ENCODE peak calls at places on chromosomes 16 and 17, in seven cellular contexts. One of them, this sample, is unnamed. For H3K4me1, the result is how much of the 10 kb centered on the place peaks cover.

GRCh38 chr17:72135546-72136325 is 14.9 kb downstream of the SOX9 start:
- DNase-seq in neural progenitor cell: no peak
- DNase-seq in breast epithelium: no peak
- DNase-seq in cardiac muscle cell: peak
- DNase-seq in ascending aorta: no peak
- DNase-seq in CD8-positive, alpha-beta T cell: no peak
- DNase-seq in lung: no peak
- DNase-seq in this sample: no peak

GRCh38 chr17:73667184-73667959 is 23.1 kb upstream of the SDK2 start:
- DNase-seq in ascending aorta: no peak
- DNase-seq in lung: peak
- DNase-seq in breast epithelium: no peak
- DNase-seq in neural progenitor cell: no peak
- DNase-seq in CD8-positive, alpha-beta T cell: peak
- DNase-seq in cardiac muscle cell: no peak
- DNase-seq in this sample: peak

GRCh38 chr17:80724723-80725388 is 180.2 kb downstream of the RPTOR start:
- DNase-seq in breast epithelium: no peak
- DNase-seq in cardiac muscle cell: peak
- DNase-seq in neural progenitor cell: no peak
- DNase-seq in ascending aorta: no peak
- DNase-seq in CD8-positive, alpha-beta T cell: no peak
- DNase-seq in lung: no peak
- DNase-seq in this sample: no peak

GRCh38 chr17:61784510-61784909 is 78.8 kb downstream of the BRIP1 start:
- DNase-seq in cardiac muscle cell: no peak
- DNase-seq in breast epithelium: no peak
- DNase-seq in CD8-positive, alpha-beta T cell: no peak
- DNase-seq in neural progenitor cell: no peak
- DNase-seq in ascending aorta: no peak
- DNase-seq in lung: no peak
- DNase-seq in this sample: no peak

GRCh38 chr17:45848868-45849535 is 4.3 kb downstream of the SPPL2C start:
- DNase-seq in lung: no peak
- DNase-seq in cardiac muscle cell: no peak
- DNase-seq in CD8-positive, alpha-beta T cell: no peak
- DNase-seq in ascending aorta: no peak
- DNase-seq in neural progenitor cell: no peak
- DNase-seq in breast epithelium: no peak
- DNase-seq in this sample: no peak

GRCh38 chr17:64411999-64412771 is 21.5 kb upstream of the PECAM1 start:
- DNase-seq in lung: peak
- DNase-seq in CD8-positive, alpha-beta T cell: no peak
- DNase-seq in breast epithelium: no peak
- DNase-seq in neural progenitor cell: peak
- DNase-seq in cardiac muscle cell: peak
- DNase-seq in ascending aorta: no peak
- DNase-seq in this sample: no peak

GRCh38 chr17:15915996-15916395 is 28.9 kb upstream of the ADORA2B start:
- DNase-seq in ascending aorta: no peak
- DNase-seq in breast epithelium: no peak
- DNase-seq in lung: no peak
- DNase-seq in CD8-positive, alpha-beta T cell: no peak
- DNase-seq in cardiac muscle cell: no peak
- DNase-seq in neural progenitor cell: no peak
- DNase-seq in this sample: no peak

GRCh38 chr16:18050777-18051176 is 285.8 kb downstream of the NPIPA8 start:
- DNase-seq in breast epithelium: no peak
- DNase-seq in neural progenitor cell: no peak
- DNase-seq in CD8-positive, alpha-beta T cell: no peak
- DNase-seq in lung: no peak
- DNase-seq in ascending aorta: no peak
- DNase-seq in cardiac muscle cell: no peak
- DNase-seq in this sample: no peak

GRCh38 chr16:10641953-10642949 is 52.5 kb downstream of the TEKT5 start:
- DNase-seq in cardiac muscle cell: no peak
- DNase-seq in ascending aorta: no peak
- DNase-seq in neural progenitor cell: peak
- DNase-seq in CD8-positive, alpha-beta T cell: no peak
- DNase-seq in lung: no peak
- DNase-seq in breast epithelium: no peak
- DNase-seq in this sample: no peak

GRCh38 chr16:19898924-19899604 is 14.4 kb upstream of the GPRC5B start:
- DNase-seq in cardiac muscle cell: peak
- DNase-seq in CD8-positive, alpha-beta T cell: no peak
- DNase-seq in breast epithelium: no peak
- DNase-seq in lung: peak
- DNase-seq in neural progenitor cell: peak
- DNase-seq in ascending aorta: no peak
- DNase-seq in this sample: no peak

GRCh38 chr17:65064452-65065019 is 8.0 kb upstream of the GNA13 start:
- DNase-seq in CD8-positive, alpha-beta T cell: no peak
- DNase-seq in neural progenitor cell: no peak
- DNase-seq in cardiac muscle cell: no peak
- DNase-seq in breast epithelium: no peak
- DNase-seq in ascending aorta: no peak
- DNase-seq in lung: no peak
- DNase-seq in this sample: no peak

GRCh38 chr17:38599398-38599856 is 6.3 kb downstream of the SRCIN1 start:
- DNase-seq in neural progenitor cell: no peak
- DNase-seq in lung: no peak
- DNase-seq in cardiac muscle cell: no peak
- DNase-seq in ascending aorta: no peak
- DNase-seq in CD8-positive, alpha-beta T cell: no peak
- DNase-seq in breast epithelium: no peak
- DNase-seq in this sample: no peak

GRCh38 chr16:76787394-76787793 is 403.6 kb upstream of the MON1B start:
- DNase-seq in cardiac muscle cell: no peak
- DNase-seq in breast epithelium: no peak
- DNase-seq in lung: no peak
- DNase-seq in ascending aorta: no peak
- DNase-seq in CD8-positive, alpha-beta T cell: no peak
- DNase-seq in neural progenitor cell: no peak
- DNase-seq in this sample: no peak

GRCh38 chr17:43019418-43019817 is 2.8 kb downstream of the VAT1 start:
- DNase-seq in lung: no peak
- DNase-seq in breast epithelium: no peak
- DNase-seq in neural progenitor cell: no peak
- DNase-seq in ascending aorta: no peak
- DNase-seq in cardiac muscle cell: no peak
- DNase-seq in CD8-positive, alpha-beta T cell: no peak
- DNase-seq in this sample: no peak

GRCh38 chr16:55703003-55704001 is 47.5 kb downstream of the SLC6A2 start:
- DNase-seq in ascending aorta: no peak
- DNase-seq in cardiac muscle cell: peak
- DNase-seq in CD8-positive, alpha-beta T cell: no peak
- DNase-seq in breast epithelium: no peak
- DNase-seq in neural progenitor cell: peak
- DNase-seq in lung: no peak
- DNase-seq in this sample: peak

GRCh38 chr16:75854117-75854516 is 127.8 kb upstream of the CPHXL start:
- DNase-seq in ascending aorta: no peak
- DNase-seq in lung: no peak
- DNase-seq in CD8-positive, alpha-beta T cell: no peak
- DNase-seq in cardiac muscle cell: no peak
- DNase-seq in breast epithelium: no peak
- DNase-seq in neural progenitor cell: no peak
- DNase-seq in this sample: no peak

GRCh38 chr16:10322723-10323527 is 62.9 kb upstream of the ATF7IP2 start:
- DNase-seq in CD8-positive, alpha-beta T cell: no peak
- DNase-seq in ascending aorta: no peak
- DNase-seq in neural progenitor cell: no peak
- DNase-seq in lung: no peak
- DNase-seq in breast epithelium: no peak
- DNase-seq in cardiac muscle cell: no peak
- DNase-seq in this sample: no peak

GRCh38 chr17:44355310-44355640 is 8.4 kb downstream of the FAM171A2 start:
- DNase-seq in neural progenitor cell: no peak
- DNase-seq in ascending aorta: no peak
- DNase-seq in breast epithelium: no peak
- DNase-seq in CD8-positive, alpha-beta T cell: no peak
- DNase-seq in lung: no peak
- DNase-seq in cardiac muscle cell: no peak
- DNase-seq in this sample: no peak

GRCh38 chr17:59221159-59221847 is 992 bp downstream of the GDPD1 start:
- DNase-seq in ascending aorta: no peak
- DNase-seq in cardiac muscle cell: no peak
- DNase-seq in lung: no peak
- DNase-seq in breast epithelium: no peak
- DNase-seq in neural progenitor cell: no peak
- DNase-seq in CD8-positive, alpha-beta T cell: no peak
- DNase-seq in this sample: no peak

GRCh38 chr16:11307639-11308492 is 26.7 kb upstream of the PRM1 start:
- DNase-seq in lung: no peak
- DNase-seq in breast epithelium: no peak
- DNase-seq in CD8-positive, alpha-beta T cell: no peak
- DNase-seq in neural progenitor cell: no peak
- DNase-seq in ascending aorta: no peak
- DNase-seq in cardiac muscle cell: no peak
- DNase-seq in this sample: no peak

GRCh38 chr17:41171881-41172280 is 3.9 kb upstream of the KRTAP4-3 start:
- DNase-seq in ascending aorta: no peak
- DNase-seq in lung: no peak
- DNase-seq in cardiac muscle cell: no peak
- DNase-seq in neural progenitor cell: no peak
- DNase-seq in breast epithelium: no peak
- DNase-seq in CD8-positive, alpha-beta T cell: no peak
- DNase-seq in this sample: no peak

GRCh38 chr17:81125573-81126081 is 39.7 kb upstream of the PVALEF start:
- DNase-seq in ascending aorta: no peak
- DNase-seq in cardiac muscle cell: no peak
- DNase-seq in neural progenitor cell: no peak
- DNase-seq in lung: no peak
- DNase-seq in CD8-positive, alpha-beta T cell: no peak
- DNase-seq in breast epithelium: no peak
- DNase-seq in this sample: no peak

GRCh38 chr16:27427538-27427937 is 25.6 kb downstream of the IL21R start:
- DNase-seq in ascending aorta: no peak
- DNase-seq in neural progenitor cell: no peak
- DNase-seq in CD8-positive, alpha-beta T cell: no peak
- DNase-seq in cardiac muscle cell: no peak
- DNase-seq in breast epithelium: no peak
- DNase-seq in lung: peak
- DNase-seq in this sample: no peak

GRCh38 chr17:2087597-2088211 is 32.8 kb downstream of the HIC1 start:
- DNase-seq in CD8-positive, alpha-beta T cell: no peak
- DNase-seq in ascending aorta: no peak
- DNase-seq in breast epithelium: no peak
- DNase-seq in cardiac muscle cell: peak
- DNase-seq in neural progenitor cell: no peak
- DNase-seq in lung: peak
- DNase-seq in this sample: peak
- H3K4me1 ChIP-seq in CD8-positive, alpha-beta T cell: under half
- H3K4me1 ChIP-seq in ascending aorta: under half
- H3K4me1 ChIP-seq in breast epithelium: under half
- H3K4me1 ChIP-seq in cardiac muscle cell: half or more
- H3K4me1 ChIP-seq in neural progenitor cell: under half
- H3K4me1 ChIP-seq in lung: under half
- H3K4me1 ChIP-seq in this sample: under half

GRCh38 chr17:4395111-4395478 is 28.6 kb upstream of the UBE2G1 start:
- DNase-seq in neural progenitor cell: no peak
- DNase-seq in CD8-positive, alpha-beta T cell: no peak
- DNase-seq in lung: no peak
- DNase-seq in ascending aorta: no peak
- DNase-seq in breast epithelium: no peak
- DNase-seq in cardiac muscle cell: no peak
- DNase-seq in this sample: no peak

GRCh38 chr17:4389079-4389478 is 22.6 kb upstream of the UBE2G1 start:
- DNase-seq in breast epithelium: no peak
- DNase-seq in lung: no peak
- DNase-seq in cardiac muscle cell: no peak
- DNase-seq in ascending aorta: no peak
- DNase-seq in CD8-positive, alpha-beta T cell: no peak
- DNase-seq in neural progenitor cell: no peak
- DNase-seq in this sample: no peak

GRCh38 chr17:4397840-4398239 is 31.4 kb upstream of the UBE2G1 start:
- DNase-seq in CD8-positive, alpha-beta T cell: no peak
- DNase-seq in cardiac muscle cell: no peak
- DNase-seq in breast epithelium: no peak
- DNase-seq in lung: no peak
- DNase-seq in ascending aorta: no peak
- DNase-seq in neural progenitor cell: no peak
- DNase-seq in this sample: no peak

GRCh38 chr17:4393806-4394205 is 27.3 kb upstream of the UBE2G1 start:
- DNase-seq in lung: no peak
- DNase-seq in ascending aorta: no peak
- DNase-seq in breast epithelium: no peak
- DNase-seq in CD8-positive, alpha-beta T cell: no peak
- DNase-seq in neural progenitor cell: no peak
- DNase-seq in cardiac muscle cell: no peak
- DNase-seq in this sample: no peak

GRCh38 chr17:4394208-4395110 is 28.0 kb upstream of the UBE2G1 start:
- DNase-seq in CD8-positive, alpha-beta T cell: no peak
- DNase-seq in cardiac muscle cell: no peak
- DNase-seq in neural progenitor cell: no peak
- DNase-seq in ascending aorta: no peak
- DNase-seq in breast epithelium: no peak
- DNase-seq in lung: no peak
- DNase-seq in this sample: no peak
- H3K4me3 ChIP-seq in CD8-positive, alpha-beta T cell: no peak
- H3K4me3 ChIP-seq in cardiac muscle cell: no peak
- H3K4me3 ChIP-seq in neural progenitor cell: no peak
- H3K4me3 ChIP-seq in ascending aorta: no peak
- H3K4me3 ChIP-seq in breast epithelium: no peak
- H3K4me3 ChIP-seq in lung: no peak
- H3K4me3 ChIP-seq in this sample: no peak

DNA sequence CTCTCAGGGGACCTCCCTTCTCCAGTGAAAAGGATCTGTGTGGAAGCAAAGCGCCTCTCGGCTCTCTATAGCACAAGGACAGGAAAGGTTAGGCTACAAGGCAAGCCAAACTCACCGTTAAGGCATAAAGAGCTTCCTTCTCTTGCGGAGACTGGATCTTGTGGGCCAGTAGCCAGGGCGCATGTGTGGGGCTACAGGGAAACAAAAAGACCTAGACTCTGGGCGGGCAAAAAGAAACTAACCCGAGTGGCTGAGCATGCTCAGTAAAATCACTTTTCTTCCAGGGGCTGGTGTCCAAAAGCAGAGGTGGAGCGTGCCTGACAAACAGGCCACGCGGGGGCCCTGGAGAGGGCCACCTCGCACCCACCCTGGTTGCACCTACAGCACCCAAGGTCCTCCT is 16.1 kb downstream of the GGA2 start:
- DNase-seq in cardiac muscle cell: no peak
- DNase-seq in neural progenitor cell: no peak
- DNase-seq in breast epithelium: no peak
- DNase-seq in CD8-positive, alpha-beta T cell: no peak
- DNase-seq in lung: peak
- DNase-seq in ascending aorta: no peak
- DNase-seq in this sample: no peak
- H3K4me1 ChIP-seq in cardiac muscle cell: under half
- H3K4me1 ChIP-seq in neural progenitor cell: under half
- H3K4me1 ChIP-seq in breast epithelium: under half
- H3K4me1 ChIP-seq in CD8-positive, alpha-beta T cell: under half
- H3K4me1 ChIP-seq in lung: under half
- H3K4me1 ChIP-seq in ascending aorta: under half
- H3K4me1 ChIP-seq in this sample: under half

GRCh38 chr16:67516296-67517177 is 12.1 kb upstream of the RIPOR1 start:
- DNase-seq in cardiac muscle cell: peak
- DNase-seq in CD8-positive, alpha-beta T cell: no peak
- DNase-seq in lung: no peak
- DNase-seq in neural progenitor cell: no peak
- DNase-seq in ascending aorta: no peak
- DNase-seq in breast epithelium: no peak
- DNase-seq in this sample: no peak
- H3K4me3 ChIP-seq in cardiac muscle cell: no peak
- H3K4me3 ChIP-seq in CD8-positive, alpha-beta T cell: no peak
- H3K4me3 ChIP-seq in lung: no peak
- H3K4me3 ChIP-seq in neural progenitor cell: no peak
- H3K4me3 ChIP-seq in ascending aorta: no peak
- H3K4me3 ChIP-seq in breast epithelium: no peak
- H3K4me3 ChIP-seq in this sample: no peak

GRCh38 chr17:50638851-50639767 is 4.4 kb downstream of the ABCC3 start:
- DNase-seq in lung: peak
- DNase-seq in ascending aorta: peak
- DNase-seq in cardiac muscle cell: peak
- DNase-seq in breast epithelium: peak
- DNase-seq in neural progenitor cell: no peak
- DNase-seq in CD8-positive, alpha-beta T cell: no peak
- DNase-seq in this sample: no peak
- H3K4me1 ChIP-seq in lung: under half
- H3K4me1 ChIP-seq in ascending aorta: half or more
- H3K4me1 ChIP-seq in cardiac muscle cell: under half
- H3K4me1 ChIP-seq in breast epithelium: under half
- H3K4me1 ChIP-seq in neural progenitor cell: under half
- H3K4me1 ChIP-seq in CD8-positive, alpha-beta T cell: under half
- H3K4me1 ChIP-seq in this sample: under half

This sample was measured in CD4-positive, CD25-positive, alpha-beta regulatory T cell.